ENCODE peak calls at places on chromosomes 5 and 9, in four cellular contexts. J is pancreas, I is heart left ventricle, K is NCI-H1694. P is an unnamed sample.

GRCh38 chr5:170104710-170105109 is 987 bp upstream of the FOXI1 start:
- DNase-seq in J (no peak), I (no peak), K (no peak), P (no peak)

GRCh38 chr9:110189001-110189400 is 19.0 kb downstream of the C9orf152 start:
- DNase-seq in J (no peak), I (no peak), K (no peak), P (no peak)

GRCh38 chr9:87259543-87259942 is 238.1 kb upstream of the DAPK1 start:
- DNase-seq in J (no peak), I (no peak), K (no peak), P (peak)

GRCh38 chr9:124481115-124481514 is 26.1 kb downstream of the NR5A1 start:
- DNase-seq in J (no peak), I (no peak), K (no peak), P (no peak)

GRCh38 chr9:114691046-114691955 is 9.3 kb upstream of the TEX48 start:
- DNase-seq in J (no peak), I (no peak), K (no peak), P (no peak)

GRCh38 chr9:99085949-99086948 is 18.7 kb upstream of the TGFBR1 start:
- DNase-seq in J (no peak), I (no peak), K (no peak), P (no peak)

GRCh38 chr5:22649076-22649475 is 204.1 kb downstream of the CDH12 start:
- DNase-seq in J (no peak), I (no peak), K (no peak), P (peak)

GRCh38 chr9:129102791-129103594 is 7.6 kb downstream of the CRAT start:
- DNase-seq in J (peak), I (peak), K (peak), P (no peak)

GRCh38 chr5:111398013-111398412 is 114.3 kb downstream of the STARD4 start:
- DNase-seq in J (no peak), I (no peak), K (no peak), P (no peak)

GRCh38 chr9:136566899-136567298 is 21.1 kb upstream of the NOTCH1 start:
- DNase-seq in J (no peak), I (peak), K (no peak), P (no peak)

GRCh38 chr5:57779383-57780223 is 297.0 kb upstream of the ACTBL2 start:
- DNase-seq in J (no peak), I (peak), K (peak), P (peak)

GRCh38 chr9:103802068-103802467 is 292.0 kb upstream of the SMC2 start:
- DNase-seq in J (no peak), I (no peak), K (no peak), P (no peak)

GRCh38 chr9:94014066-94014654 is 59.0 kb upstream of the BARX1 start:
- DNase-seq in J (no peak), I (no peak), K (no peak), P (peak)

GRCh38 chr5:110478899-110479298 is 247.6 kb downstream of the TMEM232 start:
- DNase-seq in J (no peak), I (no peak), K (no peak), P (no peak)

GRCh38 chr5:160434022-160434531 is 12.4 kb downstream of the PTTG1 start:
- DNase-seq in J (peak), I (no peak), K (peak), P (peak)

GRCh38 chr5:103394676-103395075 is 136.1 kb downstream of the MACIR start:
- DNase-seq in J (no peak), I (no peak), K (no peak), P (no peak)

GRCh38 chr9:751137-752051 is 90.1 kb upstream of the DMRT1 start:
- DNase-seq in J (no peak), I (no peak), K (no peak), P (no peak)

GRCh38 chr5:1302258-1302657 is 7.4 kb upstream of the TERT start:
- DNase-seq in J (no peak), I (no peak), K (no peak), P (no peak)

GRCh38 chr5:1760656-1761452 is 38.8 kb downstream of the MRPL36 start:
- DNase-seq in J (peak), I (peak), K (no peak), P (no peak)

GRCh38 chr9:82680179-82680935 is 382.6 kb downstream of the RASEF start:
- DNase-seq in J (no peak), I (no peak), K (peak), P (no peak)

GRCh38 chr5:132831095-132831860 is 831 bp upstream of the SHROOM1 start:
- DNase-seq in J (peak), I (no peak), K (no peak), P (no peak)

GRCh38 chr9:3569529-3569928 is 43.7 kb upstream of the RFX3 start:
- DNase-seq in J (no peak), I (no peak), K (no peak), P (no peak)

GRCh38 chr5:3104446-3105047 is 353.1 kb upstream of the IRX2 start:
- DNase-seq in J (no peak), I (no peak), K (no peak), P (no peak)

GRCh38 chr5:74865799-74866652 is at the start of gene FAM169A:
- DNase-seq in J (peak), I (peak), K (no peak), P (peak)

GRCh38 chr5:151692312-151692711 is 5.6 kb upstream of the SPARC start:
- DNase-seq in J (no peak), I (no peak), K (no peak), P (peak)

GRCh38 chr5:41748631-41749030 is 121.6 kb downstream of the OXCT1 start:
- DNase-seq in J (no peak), I (no peak), K (no peak), P (no peak)

GRCh38 chr9:107020040-107020530 is 157.1 kb downstream of the ZNF462 start:
- DNase-seq in J (no peak), I (no peak), K (no peak), P (no peak)

GRCh38 chr5:56527174-56527573 is 288.2 kb upstream of the MAP3K1 start:
- DNase-seq in J (no peak), I (no peak), K (no peak), P (no peak)

GRCh38 chr5:66554211-66554610 is 42.0 kb upstream of the MAST4 start:
- DNase-seq in J (no peak), I (no peak), K (no peak), P (no peak)

GRCh38 chr5:148033138-148033537 is 30.6 kb upstream of the SPINK5 start:
- DNase-seq in J (no peak), I (no peak), K (no peak), P (no peak)

GRCh38 chr5:159864885-159865622 is 51.2 kb upstream of the ADRA1B start:
- DNase-seq in J (no peak), I (no peak), K (no peak), P (no peak)

GRCh38 chr9:132575811-132576210 is 6.6 kb upstream of the BARHL1 start:
- DNase-seq in J (no peak), I (no peak), K (no peak), P (no peak)

GRCh38 chr5:963310-963672 is 45.3 kb upstream of the NKD2 start:
- DNase-seq in J (no peak), I (no peak), K (no peak), P (no peak)